ENCODE peak calls at places on chromosome 5, in five cellular contexts. P is A673; N is tibial artery; T is activated CD8-positive, alpha-beta memory T cell treated with anti-CD3 and anti-CD28 coated beads for 48 hours; U is stimulated activated CD4-positive, alpha-beta T cell treated with anti-CD3 and anti-CD28 coated beads, Interleukin-4, amount 100 ng/mL, for 1 hour. H is an unnamed sample.

GRCh38 chr5:21688655-21689054 is 1164.5 kb downstream of the CDH12 start:
- DNase-seq in N (no peak), U (no peak), T (no peak), P (no peak), H (peak; percentile 14)

GRCh38 chr5:124721336-124721735 is 25.1 kb downstream of the ZNF608 start:
- DNase-seq in T (no peak), N (no peak), P (no peak), U (no peak), H (no peak)

GRCh38 chr5:6766558-6767191 is 53.4 kb downstream of the TENT4A start:
- DNase-seq in N (peak; percentile 88), P (peak; percentile 67), U (peak; percentile 55), T (peak; percentile 18), H (peak; percentile 78)

GRCh38 chr5:71932649-71933338 is 174.5 kb upstream of the MAP1B start:
- DNase-seq in N (peak; percentile 83), U (no peak), P (peak; percentile 24), T (no peak), H (peak; percentile 81)

GRCh38 chr5:106640511-106640910 is 1030.2 kb downstream of the EFNA5 start:
- DNase-seq in P (no peak), N (no peak), T (no peak), U (no peak), H (no peak)

GRCh38 chr5:96408276-96408777 is 24.7 kb downstream of the PCSK1 start:
- DNase-seq in N (no peak), P (no peak), U (no peak), T (no peak), H (peak; percentile 71)

GRCh38 chr5:103465891-103466290 is 96.7 kb downstream of the NUDT12 start:
- DNase-seq in T (no peak), U (no peak), N (no peak), P (no peak), H (peak; percentile 35)

GRCh38 chr5:131589510-131590348 is 45.3 kb downstream of the RAPGEF6 start:
- DNase-seq in N (no peak), P (peak; percentile 61), T (no peak), U (no peak), H (peak; percentile 63)

GRCh38 chr5:122153230-122153629 is 23.9 kb downstream of the ZNF474 start:
- DNase-seq in T (no peak), N (no peak), P (no peak), U (no peak), H (peak; percentile 90)

GRCh38 chr5:58085800-58086199 is 374.1 kb downstream of the PLK2 start:
- DNase-seq in U (no peak), P (no peak), T (no peak), N (no peak), H (peak; percentile 39)

GRCh38 chr5:172175263-172175719 is 12.7 kb downstream of the STK10 start:
- DNase-seq in N (peak; percentile 61), P (no peak), U (peak; percentile 84), T (peak; percentile 81), H (no peak)

GRCh38 chr5:176902911-176903664 is 3.9 kb upstream of the HK3 start:
- DNase-seq in P (no peak), N (no peak), U (no peak), T (no peak), H (no peak)

GRCh38 chr5:169629847-169630548 is 7.1 kb upstream of the DOCK2 start:
- DNase-seq in N (no peak), T (no peak), P (peak; percentile 33), U (no peak), H (peak; percentile 96)

GRCh38 chr5:153543959-153544470 is 53.5 kb downstream of the GRIA1 start:
- DNase-seq in N (no peak), P (no peak), U (no peak), T (no peak), H (peak; percentile 7)

GRCh38 chr5:173010547-173011464 is 27.2 kb downstream of the ATP6V0E1 start:
- DNase-seq in N (peak; percentile 63), T (no peak), U (no peak), P (no peak), H (peak; percentile 23)

GRCh38 chr5:142602720-142603245 is 83.1 kb downstream of the FGF1 start:
- DNase-seq in N (no peak), U (no peak), P (no peak), T (no peak), H (no peak)

GRCh38 chr5:179152941-179153340 is 92.8 kb downstream of the ZNF354C start:
- DNase-seq in T (no peak), P (no peak), U (no peak), N (peak; percentile 15), H (no peak)

GRCh38 chr5:37715957-37716356 is 123.9 kb downstream of the GDNF start:
- DNase-seq in T (no peak), N (no peak), P (no peak), U (no peak), H (no peak)

GRCh38 chr5:137487600-137487999 is 11.5 kb downstream of the SPOCK1 start:
- DNase-seq in P (no peak), T (no peak), U (no peak), N (peak; percentile 82), H (peak; percentile 90)

GRCh38 chr5:160054831-160055230 is 45.9 kb downstream of the TTC1 start:
- DNase-seq in P (no peak), U (no peak), T (no peak), N (no peak), H (peak; percentile 67)

GRCh38 chr5:137280656-137281055 is 218.5 kb downstream of the SPOCK1 start:
- DNase-seq in T (no peak), N (no peak), P (no peak), U (no peak), H (no peak)

GRCh38 chr5:140360681-140361479 is 886 bp downstream of the SLC4A9 start:
- DNase-seq in N (no peak), T (no peak), U (no peak), P (no peak), H (no peak)

GRCh38 chr5:37724395-37725125 is 115.3 kb downstream of the GDNF start:
- DNase-seq in T (no peak), P (no peak), U (no peak), N (no peak), H (peak; percentile 89)

GRCh38 chr5:39167973-39168345 is 51.4 kb downstream of the FYB1 start:
- DNase-seq in T (no peak), N (no peak), P (no peak), U (no peak), H (no peak)

GRCh38 chr5:160048131-160048530 is 39.2 kb downstream of the TTC1 start:
- DNase-seq in T (no peak), P (no peak), N (peak; percentile 67), U (no peak), H (no peak)

GRCh38 chr5:118548761-118549160 is 439.6 kb downstream of the DTWD2 start:
- DNase-seq in P (no peak), N (no peak), T (no peak), U (no peak), H (peak; percentile 89)

GRCh38 chr5:40204157-40204556 is 475.6 kb upstream of the PTGER4 start:
- DNase-seq in P (no peak), U (no peak), T (no peak), N (no peak), H (no peak)

GRCh38 chr5:8770431-8770830 is 775.4 kb downstream of the SEMA5A start:
- DNase-seq in P (no peak), U (no peak), T (no peak), N (no peak), H (no peak)

H was measured in GM23248.